ENCODE peak calls at places on chromosomes 11 and 22, in ten cellular contexts. K is HepG2, C is esophagus muscularis mucosa, I is spleen, N is stomach, O is HCT116, P is upper lobe of left lung, W is K562, R is H1, J is breast epithelium. Y is an unnamed sample.

GRCh38 chr22:20565079-20565734 is 57.8 kb downstream of the MED15 start:
- DNase-seq in K (no peak), C (no peak), I (peak), N (no peak), O (no peak), P (no peak), W (no peak), R (no peak), J (no peak), Y (no peak)

GRCh38 chr11:296206-296975 is 2.9 kb downstream of the IFITM5 start:
- DNase-seq in K (no peak), C (no peak), I (peak), N (no peak), O (no peak), P (no peak), W (no peak), R (no peak), J (no peak), Y (no peak)

GRCh38 chr11:61054927-61055562 is 47.2 kb upstream of the CD5 start:
- DNase-seq in K (no peak), C (no peak), I (no peak), N (peak), O (no peak), P (peak), W (no peak), R (no peak), J (no peak), Y (no peak)

GRCh38 chr11:76910620-76911414 is 50.1 kb downstream of the ACER3 start:
- DNase-seq in K (no peak), C (no peak), I (no peak), N (no peak), O (no peak), P (peak), W (no peak), R (no peak), J (no peak), Y (no peak)

GRCh38 chr11:134026655-134027343 is 42.1 kb upstream of the JAM3 start:
- DNase-seq in K (no peak), C (no peak), I (no peak), N (no peak), O (no peak), P (no peak), W (no peak), R (no peak), J (no peak), Y (no peak)

GRCh38 chr11:61669417-61669816 is 10.8 kb upstream of the DAGLA start:
- DNase-seq in K (no peak), C (no peak), I (no peak), N (no peak), O (no peak), P (no peak), W (no peak), R (no peak), J (no peak), Y (no peak)

GRCh38 chr11:58923300-58923788 is 15.9 kb upstream of the GLYATL1 start:
- DNase-seq in K (peak), C (no peak), I (no peak), N (no peak), O (peak), P (no peak), W (peak), R (no peak), J (no peak), Y (peak)

GRCh38 chr22:28883917-28884753 is 763 bp downstream of the ZNRF3 start:
- DNase-seq in K (no peak), C (no peak), I (peak), N (peak), O (peak), P (no peak), W (peak), R (no peak), J (no peak), Y (peak)

GRCh38 chr11:65417702-65418430 is 4.7 kb upstream of the NEAT1 start:
- DNase-seq in K (no peak), C (no peak), I (peak), N (peak), O (no peak), P (peak), W (peak), R (no peak), J (peak), Y (peak)

GRCh38 chr11:104891135-104891534 is 7.1 kb downstream of the CASP12 start:
- DNase-seq in K (no peak), C (no peak), I (no peak), N (no peak), O (no peak), P (no peak), W (no peak), R (no peak), J (no peak), Y (no peak)
- TF ChIP-seq POLR2AphosphoS5 in K (no peak), C (no peak), I (no peak), N (no peak), O (no peak), P (no peak), W (no peak), R (no peak), J (no peak), Y (no peak)

GRCh38 chr22:50057292-50057867 is 718 bp downstream of the TTLL8 start:
- DNase-seq in K (no peak), C (no peak), I (no peak), N (no peak), O (no peak), P (no peak), W (no peak), R (no peak), J (no peak), Y (no peak)

GRCh38 chr22:50059881-50060262 is 1.8 kb upstream of the TTLL8 start:
- DNase-seq in K (no peak), C (no peak), I (no peak), N (no peak), O (no peak), P (no peak), W (no peak), R (no peak), J (no peak), Y (no peak)

GRCh38 chr22:50059185-50059880 is 1.2 kb upstream of the TTLL8 start:
- DNase-seq in K (peak), C (no peak), I (no peak), N (no peak), O (no peak), P (no peak), W (peak), R (peak), J (no peak), Y (no peak)

GRCh38 chr22:50057868-50058311 is at the start of gene TTLL8:
- DNase-seq in K (no peak), C (no peak), I (no peak), N (no peak), O (no peak), P (no peak), W (no peak), R (no peak), J (no peak), Y (no peak)

GRCh38 chr22:50058338-50059184 is 463 bp upstream of the TTLL8 start:
- DNase-seq in K (no peak), C (no peak), I (no peak), N (no peak), O (no peak), P (no peak), W (no peak), R (no peak), J (no peak), Y (no peak)
- H3K4me3 ChIP-seq in K (no peak), C (peak), I (no peak), N (no peak), O (no peak), P (peak), W (no peak), R (peak), J (peak), Y (no peak)

GRCh38 chr22:35891442-35891841 is 137.2 kb downstream of the RBFOX2 start:
- DNase-seq in K (no peak), C (no peak), I (no peak), N (no peak), O (no peak), P (no peak), W (no peak), R (no peak), J (no peak), Y (no peak)

GRCh38 chr22:35892192-35892591 is 136.4 kb downstream of the RBFOX2 start:
- DNase-seq in K (no peak), C (no peak), I (no peak), N (no peak), O (no peak), P (no peak), W (no peak), R (no peak), J (no peak), Y (no peak)

GRCh38 chr22:35894464-35894878 is 134.2 kb downstream of the RBFOX2 start:
- DNase-seq in K (no peak), C (no peak), I (no peak), N (no peak), O (no peak), P (peak), W (no peak), R (no peak), J (no peak), Y (no peak)

GRCh38 chr22:35894937-35895708 is 133.5 kb downstream of the RBFOX2 start:
- DNase-seq in K (no peak), C (no peak), I (no peak), N (no peak), O (no peak), P (no peak), W (no peak), R (no peak), J (no peak), Y (peak)

DNA sequence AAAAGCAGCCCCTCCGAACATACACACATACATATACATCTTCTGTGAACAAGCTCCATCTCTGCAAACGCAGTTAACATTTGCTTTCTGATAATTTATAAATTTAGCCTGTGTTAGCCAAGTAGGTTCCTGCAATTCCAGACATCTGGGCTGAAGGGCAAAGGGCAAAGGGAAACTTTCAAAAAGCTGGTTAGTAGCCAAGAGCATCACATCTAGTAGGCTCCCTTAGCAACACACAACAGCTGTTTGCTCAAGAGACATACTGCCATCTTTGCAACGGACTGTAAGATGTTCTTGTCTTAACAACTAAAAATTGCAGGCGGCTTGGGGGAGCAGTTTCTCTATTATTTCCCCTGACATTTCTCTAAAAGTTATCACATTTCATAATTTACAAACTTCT is 134.9 kb downstream of the RBFOX2 start:
- DNase-seq in K (no peak), C (no peak), I (no peak), N (no peak), O (no peak), P (no peak), W (no peak), R (no peak), J (no peak), Y (no peak)
- TF ChIP-seq POLR2AphosphoS5 in K (no peak), C (peak), I (no peak), N (peak), O (no peak), P (no peak), W (no peak), R (no peak), J (no peak), Y (no peak)

GRCh38 chr22:39907605-39908097 is 6.8 kb downstream of the GRAP2 start:
- DNase-seq in K (no peak), C (no peak), I (no peak), N (no peak), O (no peak), P (no peak), W (no peak), R (no peak), J (no peak), Y (no peak)
- H3K4me3 ChIP-seq in K (no peak), C (no peak), I (peak), N (no peak), O (no peak), P (no peak), W (no peak), R (no peak), J (no peak), Y (no peak)